ENCODE peak calls at places on chromosomes 16 and 17, in five cellular contexts. Q is HCT116, Y is A549, J is GM12878, B is H1. Z is an unnamed sample.

GRCh38 chr16:48444574-48444973 is 59.4 kb upstream of the SIAH1 start:
- DNase-seq in J (no peak), Y (peak; percentile 77), Q (peak; percentile 73), B (no peak), Z (peak; percentile 94)

GRCh38 chr16:4949986-4950385 is 8.1 kb upstream of the SEC14L5 start:
- DNase-seq in J (no peak), Q (no peak), Y (no peak), B (no peak), Z (no peak)

GRCh38 chr16:12455287-12455798 is 348.3 kb downstream of the CPPED1 start:
- DNase-seq in Y (peak; percentile 62), J (no peak), B (peak; percentile 31), Q (peak; percentile 6), Z (peak; percentile 55)

GRCh38 chr17:9484789-9485188 is 90.8 kb downstream of the STX8 start:
- DNase-seq in J (no peak), B (no peak), Q (no peak), Y (no peak), Z (peak; percentile 45)

GRCh38 chr17:80858301-80859003 is 133.2 kb upstream of the CHMP6 start:
- DNase-seq in B (no peak), Y (no peak), Q (no peak), J (no peak), Z (peak; percentile 8)

GRCh38 chr17:35245196-35245486 is 2.3 kb downstream of the SLFN5 start:
- DNase-seq in J (no peak), Q (peak; percentile 68), B (no peak), Y (peak; percentile 75), Z (peak; percentile 97)

GRCh38 chr16:55526448-55526847 is 17.6 kb downstream of the LPCAT2 start:
- DNase-seq in J (no peak), B (no peak), Q (no peak), Y (no peak), Z (no peak)

GRCh38 chr16:84321932-84322331 is 27.3 kb downstream of the WFDC1 start:
- DNase-seq in B (no peak), Q (no peak), Y (no peak), J (no peak), Z (no peak)

GRCh38 chr17:76772842-76773521 is 35.1 kb downstream of the MFSD11 start:
- DNase-seq in J (no peak), Q (peak; percentile 89), Y (peak; percentile 55), B (no peak), Z (peak; percentile 70)

GRCh38 chr16:54873081-54873480 is 57.6 kb upstream of the IRX5 start:
- DNase-seq in B (no peak), J (no peak), Y (no peak), Q (no peak), Z (no peak)

GRCh38 chr17:70100983-70101382 is 26.0 kb downstream of the KCNJ16 start:
- DNase-seq in Q (no peak), Y (peak; percentile 9), J (no peak), B (no peak), Z (no peak)

GRCh38 chr17:82097187-82097918 is 683 bp downstream of the FASN start:
- DNase-seq in Y (peak; percentile 66), Q (no peak), J (no peak), B (no peak), Z (peak; percentile 64)

GRCh38 chr17:47253541-47254402 is at the start of gene ITGB3:
- DNase-seq in Y (peak; percentile 83), B (no peak), J (no peak), Q (peak; percentile 50), Z (peak; percentile 67)

GRCh38 chr17:57110579-57111367 is 25.7 kb downstream of the AKAP1 start:
- DNase-seq in J (no peak), Y (no peak), B (no peak), Q (no peak), Z (peak; percentile 3)

GRCh38 chr17:66335797-66336196 is 33.4 kb downstream of the PRKCA start:
- DNase-seq in Q (no peak), B (no peak), Y (no peak), J (no peak), Z (no peak)

GRCh38 chr17:82956726-82957468 is 117.1 kb upstream of the ZNF750 start:
- DNase-seq in J (no peak), Y (no peak), B (no peak), Q (no peak), Z (no peak)

GRCh38 chr17:82848022-82848592 is 8.3 kb upstream of the ZNF750 start:
- DNase-seq in J (no peak), B (no peak), Y (no peak), Q (no peak), Z (peak; percentile 79)

GRCh38 chr17:56319531-56319930 is 166.3 kb downstream of the ANKFN1 start:
- DNase-seq in J (peak; percentile 2), Y (peak; percentile 64), B (no peak), Q (peak; percentile 55), Z (peak; percentile 70)

GRCh38 chr16:65176603-65177002 is 54.7 kb upstream of the CDH11 start:
- DNase-seq in Q (no peak), Y (no peak), B (no peak), J (no peak), Z (peak; percentile 93)

GRCh38 chr17:14069251-14069981 is at the start of gene COX10:
- DNase-seq in Q (peak; percentile 73), J (peak; percentile 51), B (peak; percentile 58), Y (peak; percentile 92), Z (peak; percentile 71)

GRCh38 chr16:89863741-89864391 is 9.5 kb upstream of the TCF25 start:
- DNase-seq in Y (no peak), J (peak; percentile 69), Q (no peak), B (no peak), Z (peak; percentile 40)
- TF ChIP-seq RAD21 in Y (no peak), J (no peak), Q (no peak), B (no peak), Z (no peak)

DNA sequence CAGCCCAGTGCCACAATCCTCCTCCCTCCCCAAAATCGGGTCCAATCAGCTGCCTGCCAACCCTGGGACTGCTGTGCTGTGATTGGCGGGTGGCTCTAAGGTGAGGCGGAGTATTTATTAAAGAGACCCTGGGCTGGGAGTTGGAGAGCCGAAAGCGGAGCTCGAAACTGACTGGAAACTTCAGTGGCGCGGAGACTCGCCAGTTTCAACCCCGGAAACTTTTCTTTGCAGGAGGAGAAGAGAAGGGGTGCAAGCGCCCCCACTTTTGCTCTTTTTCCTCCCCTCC is at the start of gene SOX9:
- DNase-seq in Q (peak; percentile 95), B (peak; percentile 77), J (peak; percentile 73), Y (peak; percentile 96), Z (peak; percentile 96)
- TF ChIP-seq POLR2A in Q (peak; percentile 97), B (peak; percentile 80), J (peak; percentile 63), Y (peak; percentile 94), Z (peak; percentile 98)

DNA sequence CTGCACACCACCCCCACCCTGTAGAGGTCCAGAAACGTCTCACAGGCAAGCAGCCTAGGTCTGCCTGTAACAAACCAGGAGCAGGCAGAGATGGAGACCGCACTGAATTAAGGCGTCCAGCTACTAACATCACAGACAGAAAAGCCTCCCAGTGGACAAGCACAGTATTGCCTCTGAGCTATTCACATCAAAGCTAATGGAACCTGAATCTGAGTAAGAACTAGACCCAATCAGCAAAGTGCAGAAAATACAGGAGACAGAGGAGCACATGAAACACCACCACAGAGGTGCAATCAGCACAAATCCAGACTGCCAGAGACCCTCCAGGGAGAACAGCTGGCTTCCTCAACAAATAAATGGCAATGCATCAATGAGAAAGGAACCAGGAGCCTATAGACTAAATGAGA is 22.2 kb upstream of the PEMT start:
- DNase-seq in B (no peak), Y (peak; percentile 85), Q (peak; percentile 70), J (no peak), Z (peak; percentile 73)
- TF ChIP-seq RAD21 in B (peak; percentile 70), Y (peak; percentile 54), Q (peak; percentile 45), J (peak; percentile 54), Z (peak; percentile 73)

DNA sequence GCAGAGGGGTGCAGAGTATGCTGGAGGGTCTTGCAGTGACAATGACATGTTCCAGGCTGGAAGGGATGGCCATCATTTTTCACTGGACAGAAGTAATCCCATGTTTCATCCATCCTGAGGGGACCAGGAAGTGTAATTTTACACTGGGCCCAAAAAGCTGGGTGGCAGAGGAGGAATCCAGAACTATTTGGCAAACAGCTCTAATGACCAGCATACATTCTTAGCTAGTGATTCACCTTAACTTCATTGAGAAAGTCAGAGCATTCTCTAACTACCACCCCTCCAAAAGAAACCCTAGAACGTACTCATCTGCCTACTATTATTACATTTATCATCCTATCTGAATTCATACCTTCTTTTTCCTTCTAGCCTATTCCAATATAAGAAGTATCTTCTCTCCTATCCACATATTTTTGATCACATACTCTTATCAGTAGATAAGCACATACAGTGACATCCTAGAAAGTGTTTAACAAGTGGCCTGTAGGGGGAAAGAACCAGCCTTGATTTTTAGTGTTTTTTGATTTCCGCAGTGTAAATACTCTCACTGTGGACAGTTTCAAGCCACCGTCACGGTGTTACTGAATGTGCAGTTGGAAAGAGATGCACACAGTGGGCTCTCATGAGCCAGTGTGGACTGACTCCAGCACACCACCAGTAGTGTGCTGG is 118.1 kb downstream of the FTO start:
- DNase-seq in J (no peak), Y (peak; percentile 45), Q (no peak), B (no peak), Z (peak; percentile 80)
- TF ChIP-seq POLR2A in J (no peak), Y (no peak), Q (no peak), B (no peak), Z (no peak)

DNA sequence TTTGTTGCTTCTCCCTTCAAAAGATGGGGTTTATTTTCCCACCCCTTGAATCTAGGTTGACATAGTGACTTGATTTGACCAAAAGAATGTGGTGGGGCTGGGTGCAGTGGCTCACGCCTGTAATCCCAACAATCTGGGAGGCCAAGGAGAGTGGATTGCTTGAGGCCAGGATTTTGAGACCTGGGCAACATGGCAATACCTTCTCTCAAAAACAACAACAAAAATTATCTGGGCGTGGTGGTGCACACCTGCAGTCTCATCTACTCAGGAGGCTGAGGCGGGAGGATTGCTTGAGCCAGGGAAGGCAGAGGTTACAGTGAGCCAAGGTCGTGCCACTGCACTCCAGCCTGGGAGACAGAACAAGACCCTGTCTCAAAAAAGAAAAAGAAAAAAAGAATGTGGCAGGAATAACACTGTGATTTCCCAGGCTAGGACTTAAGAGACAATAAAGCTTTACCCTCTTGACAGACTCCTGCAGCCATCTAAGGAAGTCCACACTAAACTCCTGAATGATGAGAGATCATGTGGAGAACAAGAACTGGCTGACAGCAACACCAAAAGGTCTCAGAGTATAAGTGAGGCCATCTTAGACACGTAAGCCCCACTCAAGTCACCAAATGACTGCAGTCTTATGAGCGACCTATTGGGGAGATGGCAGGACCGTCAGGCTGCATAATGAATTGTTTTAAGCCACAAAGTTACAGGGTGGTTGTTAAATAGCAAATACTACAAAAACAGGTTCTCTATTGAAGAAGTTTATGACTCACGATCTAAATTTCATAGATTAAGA is 37.0 kb downstream of the FBXL20 start:
- DNase-seq in B (no peak), Y (no peak), J (no peak), Q (no peak), Z (no peak)
- TF ChIP-seq RAD21 in B (no peak), Y (no peak), J (no peak), Q (no peak), Z (no peak)

GRCh38 chr16:11359370-11359769 is 14.1 kb downstream of the RMI2 start:
- DNase-seq in Y (no peak), J (no peak), B (no peak), Q (peak; percentile 12), Z (peak; percentile 90)
- TF ChIP-seq POLR2A in Y (no peak), J (no peak), B (no peak), Q (no peak), Z (no peak)

GRCh38 chr16:83068686-83069085 is 441.9 kb downstream of the CDH13 start:
- DNase-seq in J (no peak), Q (no peak), Y (no peak), B (no peak), Z (peak; percentile 46)
- TF ChIP-seq RAD21 in J (no peak), Q (no peak), Y (no peak), B (no peak), Z (peak; percentile 56)